ENCODE peak calls at places on chromosomes 4 and X, in four cellular contexts. Q is mammary epithelial cell, N is anterior cingulate cortex, W is HTR-8/SVneo. A is an unnamed sample.
A peak's percentile ranks its signal among the peaks of the same experiment; 100 is the strongest.

GRCh38 chr4:84215218-84215617 is 283.9 kb downstream of the NKX6-1 start:
- DNase-seq in Q (no peak), N (no peak), W (no peak), A (no peak)

GRCh38 chr4:112526061-112526460 is 10.1 kb upstream of the NEUROG2 start:
- DNase-seq in Q (peak; percentile 20), N (no peak), W (no peak), A (no peak)

GRCh38 chrX:153828723-153829548 is 1.4 kb downstream of the PDZD4 start:
- DNase-seq in Q (no peak), N (no peak), W (no peak), A (no peak)

GRCh38 chr4:181281451-181281850 is 961.8 kb upstream of the TENM3 start:
- DNase-seq in Q (no peak), N (peak; percentile 9), W (no peak), A (no peak)

GRCh38 chr4:121146530-121146929 is 17.6 kb downstream of the TNIP3 start:
- DNase-seq in Q (no peak), N (no peak), W (no peak), A (no peak)

GRCh38 chr4:6885953-6886557 is 23.6 kb upstream of the TBC1D14 start:
- DNase-seq in Q (peak; percentile 46), N (peak; percentile 47), W (no peak), A (peak; percentile 45)

GRCh38 chr4:41853973-41854372 is 81.3 kb upstream of the TMEM33 start:
- DNase-seq in Q (no peak), N (no peak), W (no peak), A (no peak)

GRCh38 chr4:88809561-88810219 is 112.1 kb upstream of the NAP1L5 start:
- DNase-seq in Q (no peak), N (no peak), W (no peak), A (no peak)

GRCh38 chr4:174217273-174218126 is 66.0 kb downstream of the FBXO8 start:
- DNase-seq in Q (peak; percentile 17), N (no peak), W (no peak), A (no peak)

GRCh38 chr4:118557298-118557851 is 127.8 kb upstream of the METTL14 start:
- DNase-seq in Q (peak; percentile 83), N (no peak), W (peak; percentile 4), A (no peak)

GRCh38 chr4:189385098-189385497 is 555.6 kb upstream of the FRG1 start:
- DNase-seq in Q (no peak), N (no peak), W (no peak), A (no peak)

GRCh38 chrX:22912598-22912997 is 87.2 kb upstream of the DDX53 start:
- DNase-seq in Q (no peak), N (no peak), W (no peak), A (no peak)

GRCh38 chr4:154124539-154125255 is 335.8 kb upstream of the SFRP2 start:
- DNase-seq in Q (peak; percentile 96), N (no peak), W (no peak), A (no peak)

GRCh38 chr4:8274772-8275241 is 5.3 kb downstream of the HTRA3 start:
- DNase-seq in Q (peak; percentile 17), N (peak; percentile 50), W (peak; percentile 27), A (no peak)

GRCh38 chrX:154369453-154370299 is 4.8 kb downstream of the FLNA start:
- DNase-seq in Q (peak; percentile 84), N (no peak), W (peak; percentile 71), A (no peak)

GRCh38 chr4:70505152-70505748 is 13.1 kb upstream of the AMTN start:
- DNase-seq in Q (peak; percentile 26), N (peak; percentile 14), W (peak; percentile 1), A (peak; percentile 33)

GRCh38 chrX:122583526-122583925 is 600.6 kb upstream of the GRIA3 start:
- DNase-seq in Q (peak; percentile 45), N (no peak), W (no peak), A (no peak)

GRCh38 chr4:155787113-155787710 is 28.4 kb downstream of the GUCY1B1 start:
- DNase-seq in Q (peak; percentile 51), N (no peak), W (peak; percentile 44), A (peak; percentile 10)